ENCODE peak calls at places on chromosomes 1 and 21, in eight cellular contexts. One of them, this sample, is unnamed.

GRCh38 chr1:110243581-110243980 is 33.5 kb downstream of the KCNC4 start:
- DNase-seq in brain microvascular endothelial cell: no peak
- DNase-seq in NCI-H2081: no peak
- DNase-seq in uterus: no peak
- DNase-seq in GM20000: no peak
- DNase-seq in naive thymus-derived CD8-positive, alpha-beta T cell: no peak
- DNase-seq in fibroblast of the conjunctiva: no peak
- DNase-seq in tibial artery: peak
- DNase-seq in this sample: no peak

GRCh38 chr1:229879746-229880145 is 187.3 kb upstream of the GALNT2 start:
- DNase-seq in NCI-H2081: no peak
- DNase-seq in GM20000: no peak
- DNase-seq in tibial artery: no peak
- DNase-seq in brain microvascular endothelial cell: no peak
- DNase-seq in fibroblast of the conjunctiva: no peak
- DNase-seq in naive thymus-derived CD8-positive, alpha-beta T cell: no peak
- DNase-seq in uterus: no peak
- DNase-seq in this sample: no peak

GRCh38 chr1:159783724-159784123 is 3.0 kb downstream of the DUSP23 start:
- DNase-seq in GM20000: no peak
- DNase-seq in NCI-H2081: no peak
- DNase-seq in fibroblast of the conjunctiva: no peak
- DNase-seq in naive thymus-derived CD8-positive, alpha-beta T cell: no peak
- DNase-seq in uterus: no peak
- DNase-seq in tibial artery: no peak
- DNase-seq in brain microvascular endothelial cell: no peak
- DNase-seq in this sample: no peak

GRCh38 chr1:226436855-226437491 is 29.1 kb upstream of the PARP1 start:
- DNase-seq in GM20000: no peak
- DNase-seq in NCI-H2081: peak
- DNase-seq in fibroblast of the conjunctiva: no peak
- DNase-seq in tibial artery: no peak
- DNase-seq in naive thymus-derived CD8-positive, alpha-beta T cell: no peak
- DNase-seq in brain microvascular endothelial cell: no peak
- DNase-seq in uterus: no peak
- DNase-seq in this sample: no peak

GRCh38 chr21:23955130-23955873 is 1652.0 kb downstream of the MRPL39 start:
- DNase-seq in naive thymus-derived CD8-positive, alpha-beta T cell: no peak
- DNase-seq in NCI-H2081: no peak
- DNase-seq in tibial artery: no peak
- DNase-seq in brain microvascular endothelial cell: no peak
- DNase-seq in fibroblast of the conjunctiva: no peak
- DNase-seq in GM20000: no peak
- DNase-seq in uterus: no peak
- DNase-seq in this sample: no peak

GRCh38 chr1:156657161-156657970 is 15.4 kb downstream of the BCAN start:
- DNase-seq in fibroblast of the conjunctiva: peak
- DNase-seq in brain microvascular endothelial cell: peak
- DNase-seq in uterus: peak
- DNase-seq in GM20000: peak
- DNase-seq in tibial artery: peak
- DNase-seq in naive thymus-derived CD8-positive, alpha-beta T cell: peak
- DNase-seq in NCI-H2081: peak
- DNase-seq in this sample: no peak

GRCh38 chr1:62637392-62638105 is 40.2 kb downstream of the ANGPTL3 start:
- DNase-seq in GM20000: no peak
- DNase-seq in tibial artery: no peak
- DNase-seq in brain microvascular endothelial cell: no peak
- DNase-seq in naive thymus-derived CD8-positive, alpha-beta T cell: no peak
- DNase-seq in uterus: no peak
- DNase-seq in fibroblast of the conjunctiva: no peak
- DNase-seq in NCI-H2081: no peak
- DNase-seq in this sample: no peak

GRCh38 chr1:44442791-44443190 is 37.7 kb downstream of the RNF220 start:
- DNase-seq in tibial artery: no peak
- DNase-seq in naive thymus-derived CD8-positive, alpha-beta T cell: no peak
- DNase-seq in GM20000: no peak
- DNase-seq in NCI-H2081: no peak
- DNase-seq in uterus: no peak
- DNase-seq in fibroblast of the conjunctiva: no peak
- DNase-seq in brain microvascular endothelial cell: no peak
- DNase-seq in this sample: no peak

GRCh38 chr1:115330480-115331013 is 7.5 kb downstream of the NGF start:
- DNase-seq in brain microvascular endothelial cell: peak
- DNase-seq in NCI-H2081: no peak
- DNase-seq in GM20000: no peak
- DNase-seq in naive thymus-derived CD8-positive, alpha-beta T cell: no peak
- DNase-seq in tibial artery: no peak
- DNase-seq in uterus: peak
- DNase-seq in fibroblast of the conjunctiva: peak
- DNase-seq in this sample: peak

GRCh38 chr1:226132731-226133503 is 53.6 kb downstream of the ACBD3 start:
- DNase-seq in brain microvascular endothelial cell: no peak
- DNase-seq in fibroblast of the conjunctiva: no peak
- DNase-seq in GM20000: no peak
- DNase-seq in naive thymus-derived CD8-positive, alpha-beta T cell: no peak
- DNase-seq in NCI-H2081: no peak
- DNase-seq in uterus: no peak
- DNase-seq in tibial artery: no peak
- DNase-seq in this sample: no peak

GRCh38 chr1:21100496-21100895 is 76.2 kb downstream of the EIF4G3 start:
- DNase-seq in GM20000: no peak
- DNase-seq in uterus: peak
- DNase-seq in tibial artery: no peak
- DNase-seq in brain microvascular endothelial cell: no peak
- DNase-seq in fibroblast of the conjunctiva: peak
- DNase-seq in naive thymus-derived CD8-positive, alpha-beta T cell: no peak
- DNase-seq in NCI-H2081: no peak
- DNase-seq in this sample: no peak

GRCh38 chr1:30402031-30402430 is 321.4 kb downstream of the MATN1 start:
- DNase-seq in fibroblast of the conjunctiva: no peak
- DNase-seq in NCI-H2081: no peak
- DNase-seq in naive thymus-derived CD8-positive, alpha-beta T cell: no peak
- DNase-seq in brain microvascular endothelial cell: no peak
- DNase-seq in GM20000: no peak
- DNase-seq in tibial artery: peak
- DNase-seq in uterus: no peak
- DNase-seq in this sample: no peak

GRCh38 chr1:3415260-3415952 is 39.1 kb upstream of the ARHGEF16 start:
- DNase-seq in GM20000: no peak
- DNase-seq in naive thymus-derived CD8-positive, alpha-beta T cell: no peak
- DNase-seq in uterus: peak
- DNase-seq in fibroblast of the conjunctiva: no peak
- DNase-seq in NCI-H2081: no peak
- DNase-seq in tibial artery: no peak
- DNase-seq in brain microvascular endothelial cell: no peak
- DNase-seq in this sample: no peak

GRCh38 chr1:22619252-22619651 is 17.2 kb upstream of the C1QA start:
- DNase-seq in GM20000: no peak
- DNase-seq in brain microvascular endothelial cell: no peak
- DNase-seq in NCI-H2081: no peak
- DNase-seq in fibroblast of the conjunctiva: no peak
- DNase-seq in tibial artery: no peak
- DNase-seq in uterus: no peak
- DNase-seq in naive thymus-derived CD8-positive, alpha-beta T cell: no peak
- DNase-seq in this sample: no peak

GRCh38 chr1:58979085-58979484 is 195.2 kb upstream of the JUN start:
- DNase-seq in fibroblast of the conjunctiva: no peak
- DNase-seq in brain microvascular endothelial cell: no peak
- DNase-seq in tibial artery: no peak
- DNase-seq in GM20000: no peak
- DNase-seq in uterus: no peak
- DNase-seq in NCI-H2081: no peak
- DNase-seq in naive thymus-derived CD8-positive, alpha-beta T cell: no peak
- DNase-seq in this sample: no peak

GRCh38 chr1:209707308-209707707 is 2.7 kb downstream of the HSD11B1 start:
- DNase-seq in uterus: no peak
- DNase-seq in brain microvascular endothelial cell: peak
- DNase-seq in naive thymus-derived CD8-positive, alpha-beta T cell: no peak
- DNase-seq in tibial artery: no peak
- DNase-seq in GM20000: no peak
- DNase-seq in fibroblast of the conjunctiva: no peak
- DNase-seq in NCI-H2081: no peak
- DNase-seq in this sample: no peak

GRCh38 chr1:87325982-87326738 is 2.5 kb upstream of the LMO4 start:
- DNase-seq in tibial artery: no peak
- DNase-seq in naive thymus-derived CD8-positive, alpha-beta T cell: peak
- DNase-seq in fibroblast of the conjunctiva: peak
- DNase-seq in uterus: peak
- DNase-seq in NCI-H2081: peak
- DNase-seq in GM20000: peak
- DNase-seq in brain microvascular endothelial cell: peak
- DNase-seq in this sample: peak

GRCh38 chr1:109253803-109254620 is 4.7 kb downstream of the CELSR2 start:
- DNase-seq in brain microvascular endothelial cell: no peak
- DNase-seq in uterus: no peak
- DNase-seq in NCI-H2081: no peak
- DNase-seq in GM20000: peak
- DNase-seq in tibial artery: no peak
- DNase-seq in fibroblast of the conjunctiva: no peak
- DNase-seq in naive thymus-derived CD8-positive, alpha-beta T cell: no peak
- DNase-seq in this sample: no peak

GRCh38 chr1:107404756-107405155 is 263.9 kb downstream of the NTNG1 start:
- DNase-seq in fibroblast of the conjunctiva: no peak
- DNase-seq in GM20000: no peak
- DNase-seq in brain microvascular endothelial cell: no peak
- DNase-seq in NCI-H2081: no peak
- DNase-seq in naive thymus-derived CD8-positive, alpha-beta T cell: no peak
- DNase-seq in tibial artery: no peak
- DNase-seq in uterus: no peak
- DNase-seq in this sample: peak

GRCh38 chr21:46153259-46154154 is 1.9 kb downstream of the FTCD start:
- DNase-seq in fibroblast of the conjunctiva: no peak
- DNase-seq in GM20000: peak
- DNase-seq in uterus: peak
- DNase-seq in naive thymus-derived CD8-positive, alpha-beta T cell: peak
- DNase-seq in NCI-H2081: no peak
- DNase-seq in tibial artery: peak
- DNase-seq in brain microvascular endothelial cell: no peak
- DNase-seq in this sample: no peak

GRCh38 chr1:92881391-92881790 is 49.6 kb downstream of the RPL5 start:
- DNase-seq in GM20000: no peak
- DNase-seq in tibial artery: no peak
- DNase-seq in NCI-H2081: no peak
- DNase-seq in brain microvascular endothelial cell: no peak
- DNase-seq in fibroblast of the conjunctiva: no peak
- DNase-seq in uterus: no peak
- DNase-seq in naive thymus-derived CD8-positive, alpha-beta T cell: no peak
- DNase-seq in this sample: no peak

GRCh38 chr1:205073511-205073910 is 10.7 kb downstream of the TMEM81 start:
- DNase-seq in naive thymus-derived CD8-positive, alpha-beta T cell: no peak
- DNase-seq in fibroblast of the conjunctiva: peak
- DNase-seq in NCI-H2081: no peak
- DNase-seq in brain microvascular endothelial cell: no peak
- DNase-seq in GM20000: no peak
- DNase-seq in uterus: no peak
- DNase-seq in tibial artery: no peak
- DNase-seq in this sample: no peak

GRCh38 chr1:178243890-178244289 is 150.0 kb downstream of the RASAL2 start:
- DNase-seq in naive thymus-derived CD8-positive, alpha-beta T cell: no peak
- DNase-seq in brain microvascular endothelial cell: no peak
- DNase-seq in tibial artery: no peak
- DNase-seq in NCI-H2081: no peak
- DNase-seq in uterus: no peak
- DNase-seq in GM20000: no peak
- DNase-seq in fibroblast of the conjunctiva: no peak
- DNase-seq in this sample: no peak

GRCh38 chr1:223341111-223341510 is 22.9 kb downstream of the SUSD4 start:
- DNase-seq in uterus: no peak
- DNase-seq in GM20000: no peak
- DNase-seq in naive thymus-derived CD8-positive, alpha-beta T cell: no peak
- DNase-seq in brain microvascular endothelial cell: peak
- DNase-seq in tibial artery: no peak
- DNase-seq in fibroblast of the conjunctiva: no peak
- DNase-seq in NCI-H2081: no peak
- DNase-seq in this sample: no peak

GRCh38 chr1:52455686-52456085 is 51.3 kb downstream of the PRPF38A start:
- DNase-seq in brain microvascular endothelial cell: no peak
- DNase-seq in naive thymus-derived CD8-positive, alpha-beta T cell: no peak
- DNase-seq in fibroblast of the conjunctiva: no peak
- DNase-seq in tibial artery: no peak
- DNase-seq in NCI-H2081: no peak
- DNase-seq in uterus: no peak
- DNase-seq in GM20000: no peak
- DNase-seq in this sample: no peak

GRCh38 chr1:1875932-1876331 is 15.0 kb downstream of the GNB1 start:
- DNase-seq in uterus: no peak
- DNase-seq in fibroblast of the conjunctiva: no peak
- DNase-seq in naive thymus-derived CD8-positive, alpha-beta T cell: no peak
- DNase-seq in GM20000: no peak
- DNase-seq in tibial artery: no peak
- DNase-seq in brain microvascular endothelial cell: no peak
- DNase-seq in NCI-H2081: no peak
- DNase-seq in this sample: no peak

GRCh38 chr21:36589352-36589971 is 109.5 kb upstream of the SIM2 start:
- DNase-seq in GM20000: peak
- DNase-seq in uterus: no peak
- DNase-seq in tibial artery: no peak
- DNase-seq in fibroblast of the conjunctiva: peak
- DNase-seq in NCI-H2081: no peak
- DNase-seq in brain microvascular endothelial cell: peak
- DNase-seq in naive thymus-derived CD8-positive, alpha-beta T cell: no peak
- DNase-seq in this sample: no peak

GRCh38 chr1:64282353-64282752 is 78.9 kb downstream of the UBE2U start:
- DNase-seq in NCI-H2081: peak
- DNase-seq in uterus: peak
- DNase-seq in GM20000: no peak
- DNase-seq in naive thymus-derived CD8-positive, alpha-beta T cell: no peak
- DNase-seq in tibial artery: no peak
- DNase-seq in brain microvascular endothelial cell: no peak
- DNase-seq in fibroblast of the conjunctiva: no peak
- DNase-seq in this sample: no peak

GRCh38 chr1:193270996-193271395 is 84.6 kb upstream of the B3GALT2 start:
- DNase-seq in NCI-H2081: no peak
- DNase-seq in fibroblast of the conjunctiva: peak
- DNase-seq in tibial artery: no peak
- DNase-seq in GM20000: no peak
- DNase-seq in uterus: no peak
- DNase-seq in naive thymus-derived CD8-positive, alpha-beta T cell: no peak
- DNase-seq in brain microvascular endothelial cell: peak
- DNase-seq in this sample: peak